ENCODE peak calls at places on chromosome 18, in six cellular contexts. Q is left lung, F is Peyer's patch, O is choroid plexus epithelial cell, Z is fibroblast of lung, L is adrenal gland. I is an unnamed sample.

GRCh38 chr18:35467624-35468016 is 30.1 kb downstream of the INO80C start:
- DNase-seq in Z (no peak), F (no peak), L (no peak), Q (no peak), O (no peak), I (no peak)

GRCh38 chr18:22817844-22818243 is 115.3 kb upstream of the RBBP8 start:
- DNase-seq in L (no peak), O (peak), F (no peak), Q (no peak), Z (no peak), I (peak)

GRCh38 chr18:56431551-56431950 is 206.8 kb downstream of the TXNL1 start:
- DNase-seq in L (no peak), Q (no peak), F (no peak), Z (no peak), O (peak), I (peak)

GRCh38 chr18:47254341-47254939 is 3.0 kb upstream of the SKOR2 start:
- DNase-seq in Z (peak), O (peak), F (no peak), Q (peak), L (peak), I (peak)

GRCh38 chr18:56148373-56148772 is 490.0 kb downstream of the TXNL1 start:
- DNase-seq in Q (no peak), F (no peak), Z (peak), O (no peak), L (no peak), I (peak)

GRCh38 chr18:8744656-8745055 is 39.3 kb downstream of the MTCL1 start:
- DNase-seq in Q (peak), O (no peak), F (no peak), L (no peak), Z (no peak), I (no peak)

GRCh38 chr18:54530285-54530684 is 60.8 kb upstream of the DYNAP start:
- DNase-seq in Q (no peak), L (no peak), F (no peak), Z (no peak), O (no peak), I (no peak)

GRCh38 chr18:57026316-57026715 is 120.6 kb upstream of the BOD1L2 start:
- DNase-seq in Z (no peak), L (no peak), F (no peak), O (peak), Q (no peak), I (peak)

GRCh38 chr18:7809978-7810377 is 242.9 kb downstream of the PTPRM start:
- DNase-seq in O (no peak), L (no peak), Z (no peak), Q (no peak), F (no peak), I (no peak)

GRCh38 chr18:48781990-48782368 is 168.8 kb downstream of the SMAD7 start:
- DNase-seq in O (no peak), Q (no peak), L (no peak), Z (no peak), F (no peak), I (no peak)

GRCh38 chr18:7070466-7070865 is 47.1 kb downstream of the LAMA1 start:
- DNase-seq in L (no peak), Z (no peak), O (no peak), Q (no peak), F (no peak), I (no peak)

GRCh38 chr18:23596183-23596582 is 9.9 kb upstream of the NPC1 start:
- DNase-seq in O (no peak), F (no peak), Z (no peak), Q (no peak), L (no peak), I (no peak)

GRCh38 chr18:50879302-50880107 is 587 bp downstream of the ME2 start:
- DNase-seq in Z (peak), Q (peak), O (peak), F (peak), L (peak), I (peak)

GRCh38 chr18:77133051-77133919 is 702 bp upstream of the MBP start:
- DNase-seq in L (no peak), F (peak), Z (no peak), O (no peak), Q (peak), I (no peak)

GRCh38 chr18:53319628-53320027 is 904.8 kb downstream of the MBD2 start:
- DNase-seq in F (no peak), Z (no peak), Q (no peak), O (no peak), L (no peak), I (no peak)

GRCh38 chr18:77131652-77132368 is 773 bp downstream of the MBP start:
- DNase-seq in L (no peak), O (peak), Q (peak), Z (no peak), F (peak), I (no peak)

GRCh38 chr18:12944724-12945123 is 3.1 kb upstream of the SEH1L start:
- DNase-seq in Z (no peak), F (no peak), L (peak), Q (no peak), O (peak), I (peak)

GRCh38 chr18:45068563-45069191 is 388.0 kb downstream of the SETBP1 start:
- DNase-seq in F (no peak), Z (no peak), O (no peak), L (no peak), Q (no peak), I (no peak)

GRCh38 chr18:39232937-39233336 is 1667.3 kb upstream of the CELF4 start:
- DNase-seq in F (no peak), O (no peak), Z (no peak), Q (peak), L (no peak), I (no peak)

GRCh38 chr18:54444309-54444914 is 86.7 kb downstream of the C18orf54 start:
- DNase-seq in Z (peak), Q (no peak), O (peak), F (peak), L (peak), I (peak)

GRCh38 chr18:9612215-9612830 is 2.0 kb downstream of the PPP4R1 start:
- DNase-seq in O (peak), F (no peak), Z (peak), L (peak), Q (no peak), I (peak)

GRCh38 chr18:26489191-26489590 is 59.2 kb downstream of the KCTD1 start:
- DNase-seq in Q (no peak), O (no peak), L (no peak), F (no peak), Z (no peak), I (no peak)

DNA sequence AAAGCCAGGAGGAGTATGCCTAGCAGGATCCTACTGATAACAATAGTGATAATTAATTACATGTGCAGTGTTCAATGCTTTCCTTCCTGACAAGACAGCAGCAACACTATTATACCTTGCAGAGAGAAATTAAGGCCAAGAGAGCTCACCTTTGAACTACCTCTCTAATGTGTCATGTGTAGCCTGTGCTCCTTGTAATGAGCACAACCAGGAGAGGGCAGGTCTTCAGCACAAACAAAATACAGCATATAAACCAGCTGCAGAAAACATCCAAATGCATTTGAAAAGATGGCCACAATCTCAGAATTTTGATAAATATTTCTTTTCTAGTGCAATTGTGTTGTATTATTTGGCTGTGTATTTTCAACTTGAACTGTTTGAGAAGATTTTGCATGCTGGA is 1425.7 kb downstream of the DSC3 start:
- DNase-seq in Q (no peak), Z (no peak), F (no peak), L (no peak), O (no peak), I (no peak)
- H3K4me3 ChIP-seq in Q (no peak), Z (no peak), F (no peak), L (no peak), O (no peak), I (no peak)

GRCh38 chr18:63265322-63265721 is 54.2 kb downstream of the BCL2 start:
- DNase-seq in O (no peak), Q (no peak), Z (no peak), L (no peak), F (no peak), I (no peak)

GRCh38 chr18:63266888-63267790 is 52.4 kb downstream of the BCL2 start:
- DNase-seq in L (no peak), F (no peak), O (no peak), Q (no peak), Z (no peak), I (no peak)

GRCh38 chr18:63271881-63272299 is 47.7 kb downstream of the BCL2 start:
- DNase-seq in Z (no peak), Q (no peak), L (no peak), O (no peak), F (no peak), I (no peak)

GRCh38 chr18:63264871-63265270 is 54.7 kb downstream of the BCL2 start:
- DNase-seq in Z (no peak), L (no peak), F (no peak), Q (no peak), O (no peak), I (no peak)

GRCh38 chr18:63267990-63268721 is 51.4 kb downstream of the BCL2 start:
- DNase-seq in Q (no peak), O (peak), L (no peak), Z (no peak), F (no peak), I (peak)
- H3K4me3 ChIP-seq in Q (no peak), O (no peak), L (no peak), Z (no peak), F (no peak), I (no peak)

GRCh38 chr18:72869786-72870185 is 2.0 kb upstream of the NETO1 start:
- DNase-seq in O (no peak), Q (peak), L (no peak), F (no peak), Z (no peak), I (no peak)
- H3K4me3 ChIP-seq in O (no peak), Q (no peak), L (no peak), F (no peak), Z (no peak), I (peak)

GRCh38 chr18:31102020-31102684 is at the start of gene DSC2:
- DNase-seq in L (peak), Z (no peak), O (no peak), F (peak), Q (peak), I (no peak)
- H3K4me3 ChIP-seq in L (no peak), Z (peak), O (peak), F (peak), Q (peak), I (peak)

GRCh38 chr18:62452280-62452824 is 70.5 kb upstream of the ZCCHC2 start:
- DNase-seq in L (no peak), F (no peak), Z (no peak), O (peak), Q (no peak), I (no peak)
- H3K4me3 ChIP-seq in L (no peak), F (no peak), Z (no peak), O (no peak), Q (no peak), I (no peak)

GRCh38 chr18:2534906-2535305 is 36.4 kb downstream of the METTL4 start:
- DNase-seq in L (no peak), F (no peak), O (no peak), Z (no peak), Q (no peak), I (no peak)
- H3K4me3 ChIP-seq in L (no peak), F (no peak), O (no peak), Z (no peak), Q (no peak), I (no peak)